ENCODE peak calls at places on chromosomes 1 and 21, in five cellular contexts. M is body of pancreas, Q is globus pallidus, K is head of caudate nucleus, O is left ventricle myocardium superior. D is an unnamed sample.

GRCh38 chr1:192962901-192963300 is 96.3 kb downstream of the UCHL5 start:
- DNase-seq in M (no peak), K (no peak), O (no peak), Q (no peak), D (no peak)

GRCh38 chr1:29352719-29353420 is 116.5 kb downstream of the PTPRU start:
- DNase-seq in K (no peak), O (no peak), M (no peak), Q (no peak), D (no peak)

GRCh38 chr1:64466033-64466432 is 3.9 kb upstream of the CACHD1 start:
- DNase-seq in O (no peak), K (no peak), Q (no peak), M (no peak), D (no peak)

GRCh38 chr21:21559285-21560045 is 561.3 kb downstream of the NCAM2 start:
- DNase-seq in K (no peak), Q (no peak), O (no peak), M (no peak), D (no peak)

GRCh38 chr1:23521588-23521987 is 9.4 kb downstream of the E2F2 start:
- DNase-seq in K (no peak), M (no peak), Q (no peak), O (no peak), D (no peak)

GRCh38 chr1:25820247-25821111 is 725 bp downstream of the MTFR1L start:
- DNase-seq in Q (no peak), K (no peak), O (peak), M (peak), D (no peak)

GRCh38 chr1:234231061-234231892 is 142.0 kb upstream of the COA6 start:
- DNase-seq in O (no peak), K (no peak), M (no peak), Q (no peak), D (no peak)

GRCh38 chr1:28066393-28067154 is 21.8 kb downstream of the EYA3 start:
- DNase-seq in O (no peak), K (no peak), M (no peak), Q (no peak), D (no peak)

GRCh38 chr1:231628207-231628876 is 1.8 kb downstream of the DISC1 start:
- DNase-seq in K (no peak), Q (no peak), O (no peak), M (no peak), D (no peak)

GRCh38 chr1:17439250-17440073 is at the start of gene RCC2:
- DNase-seq in M (peak), K (peak), O (peak), Q (peak), D (no peak)

GRCh38 chr1:225539069-225539468 is 111.2 kb upstream of the LBR start:
- DNase-seq in K (no peak), O (no peak), M (no peak), Q (no peak), D (no peak)

GRCh38 chr1:159923203-159924024 is 1.9 kb downstream of the TAGLN2 start:
- DNase-seq in K (no peak), M (peak), Q (no peak), O (peak), D (peak)

GRCh38 chr21:36156815-36157670 is at the start of gene DOP1B:
- DNase-seq in O (no peak), Q (peak), M (no peak), K (peak), D (no peak)

GRCh38 chr1:203133969-203134725 is 6.6 kb downstream of the ADORA1 start:
- DNase-seq in K (no peak), M (no peak), Q (no peak), O (no peak), D (no peak)

GRCh38 chr1:154861607-154862094 is 8.4 kb downstream of the KCNN3 start:
- DNase-seq in K (no peak), M (no peak), O (no peak), Q (no peak), D (no peak)

GRCh38 chr1:92817986-92818764 is 13.7 kb upstream of the RPL5 start:
- DNase-seq in M (no peak), K (no peak), O (no peak), Q (peak), D (no peak)

GRCh38 chr1:55827350-55827749 is 612.2 kb upstream of the USP24 start:
- DNase-seq in O (no peak), K (no peak), Q (no peak), M (no peak), D (no peak)

GRCh38 chr1:244159646-244160045 is 108.6 kb downstream of the ZBTB18 start:
- DNase-seq in Q (no peak), O (no peak), M (no peak), K (no peak), D (no peak)

GRCh38 chr1:174967845-174968705 is 31.7 kb upstream of the CACYBP start:
- DNase-seq in K (no peak), O (no peak), M (no peak), Q (no peak), D (no peak)

GRCh38 chr1:43340559-43340958 is 2.9 kb downstream of the MPL start:
- DNase-seq in M (no peak), K (no peak), Q (no peak), O (no peak), D (no peak)

GRCh38 chr1:109488696-109489095 is 5.0 kb downstream of the ATXN7L2 start:
- DNase-seq in K (no peak), Q (no peak), O (no peak), M (no peak), D (no peak)

GRCh38 chr1:29243863-29244185 is 7.5 kb downstream of the PTPRU start:
- DNase-seq in Q (no peak), K (no peak), O (no peak), M (no peak), D (no peak)

GRCh38 chr1:83901547-83902155 is 97.3 kb downstream of the TTLL7 start:
- DNase-seq in Q (no peak), K (no peak), M (peak), O (no peak), D (no peak)

D was measured in tibial nerve.